ENCODE peak calls at places on chromosomes 13 and 19, in ten cellular contexts. One of them, this sample, is unnamed.

GRCh38 chr19:1856345-1856697 is 7.1 kb downstream of the KLF16 start:
- DNase-seq in AG09309: no peak
- DNase-seq in mucosa of descending colon: no peak
- DNase-seq in tibial artery: no peak
- DNase-seq in lower leg skin: no peak
- DNase-seq in fibroblast of pulmonary artery: no peak
- DNase-seq in GM23338: no peak
- DNase-seq in lung: no peak
- DNase-seq in left ventricle myocardium inferior: no peak
- DNase-seq in breast epithelium: no peak
- DNase-seq in this sample: no peak

GRCh38 chr19:40465025-40465780 is at the start of gene BLVRB:
- DNase-seq in AG09309: peak
- DNase-seq in mucosa of descending colon: no peak
- DNase-seq in tibial artery: peak
- DNase-seq in lower leg skin: peak
- DNase-seq in fibroblast of pulmonary artery: peak
- DNase-seq in GM23338: peak
- DNase-seq in lung: no peak
- DNase-seq in left ventricle myocardium inferior: no peak
- DNase-seq in breast epithelium: no peak
- DNase-seq in this sample: peak

GRCh38 chr13:100301418-100301817 is 212.5 kb downstream of the PCCA start:
- DNase-seq in AG09309: no peak
- DNase-seq in mucosa of descending colon: no peak
- DNase-seq in tibial artery: no peak
- DNase-seq in lower leg skin: no peak
- DNase-seq in fibroblast of pulmonary artery: peak
- DNase-seq in GM23338: no peak
- DNase-seq in lung: no peak
- DNase-seq in left ventricle myocardium inferior: no peak
- DNase-seq in breast epithelium: no peak
- DNase-seq in this sample: no peak

GRCh38 chr13:110116072-110116487 is 190.9 kb downstream of the COL4A1 start:
- DNase-seq in AG09309: no peak
- DNase-seq in mucosa of descending colon: peak
- DNase-seq in tibial artery: peak
- DNase-seq in lower leg skin: peak
- DNase-seq in fibroblast of pulmonary artery: peak
- DNase-seq in GM23338: peak
- DNase-seq in lung: peak
- DNase-seq in left ventricle myocardium inferior: peak
- DNase-seq in breast epithelium: no peak
- DNase-seq in this sample: peak

GRCh38 chr19:57466489-57466888 is 9.5 kb upstream of the VN1R1 start:
- DNase-seq in AG09309: no peak
- DNase-seq in mucosa of descending colon: no peak
- DNase-seq in tibial artery: no peak
- DNase-seq in lower leg skin: no peak
- DNase-seq in fibroblast of pulmonary artery: no peak
- DNase-seq in GM23338: no peak
- DNase-seq in lung: no peak
- DNase-seq in left ventricle myocardium inferior: peak
- DNase-seq in breast epithelium: no peak
- DNase-seq in this sample: no peak

GRCh38 chr13:38582133-38582532 is 104.7 kb upstream of the FREM2 start:
- DNase-seq in AG09309: no peak
- DNase-seq in mucosa of descending colon: peak
- DNase-seq in tibial artery: no peak
- DNase-seq in lower leg skin: no peak
- DNase-seq in fibroblast of pulmonary artery: peak
- DNase-seq in GM23338: peak
- DNase-seq in lung: no peak
- DNase-seq in left ventricle myocardium inferior: no peak
- DNase-seq in breast epithelium: no peak
- DNase-seq in this sample: peak

GRCh38 chr19:40588110-40588854 is 11.6 kb downstream of the SHKBP1 start:
- DNase-seq in AG09309: no peak
- DNase-seq in mucosa of descending colon: no peak
- DNase-seq in tibial artery: no peak
- DNase-seq in lower leg skin: no peak
- DNase-seq in fibroblast of pulmonary artery: no peak
- DNase-seq in GM23338: no peak
- DNase-seq in lung: no peak
- DNase-seq in left ventricle myocardium inferior: no peak
- DNase-seq in breast epithelium: no peak
- DNase-seq in this sample: no peak

GRCh38 chr13:110308377-110309158 is 1.5 kb downstream of the COL4A2 start:
- DNase-seq in AG09309: no peak
- DNase-seq in mucosa of descending colon: peak
- DNase-seq in tibial artery: no peak
- DNase-seq in lower leg skin: no peak
- DNase-seq in fibroblast of pulmonary artery: peak
- DNase-seq in GM23338: peak
- DNase-seq in lung: no peak
- DNase-seq in left ventricle myocardium inferior: no peak
- DNase-seq in breast epithelium: no peak
- DNase-seq in this sample: peak

DNA sequence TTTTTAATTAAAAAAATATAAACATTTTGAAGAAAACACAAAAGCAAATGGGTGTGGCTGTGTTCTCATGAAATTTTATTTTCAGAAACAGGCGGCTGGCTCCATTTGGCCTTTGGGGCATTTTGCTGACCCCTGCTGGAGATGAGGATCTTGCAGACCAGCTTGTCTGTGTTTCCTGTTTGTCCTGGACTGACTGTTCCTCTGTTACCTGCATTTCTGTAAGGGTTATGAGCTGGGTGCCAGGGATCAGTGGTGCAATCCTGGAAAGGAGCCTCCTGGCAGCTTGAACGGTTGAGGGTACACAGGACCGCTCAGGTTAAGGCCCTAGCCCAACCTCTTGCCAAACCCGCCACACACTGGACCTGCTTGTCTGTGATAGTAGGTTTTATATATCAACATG is 49.9 kb downstream of the ZNF787 start:
- DNase-seq in AG09309: no peak
- DNase-seq in mucosa of descending colon: no peak
- DNase-seq in tibial artery: no peak
- DNase-seq in lower leg skin: no peak
- DNase-seq in fibroblast of pulmonary artery: no peak
- DNase-seq in GM23338: peak
- DNase-seq in lung: no peak
- DNase-seq in left ventricle myocardium inferior: no peak
- DNase-seq in breast epithelium: no peak
- DNase-seq in this sample: no peak
- TF ChIP-seq CTCF in AG09309: peak
- TF ChIP-seq CTCF in mucosa of descending colon: no peak
- TF ChIP-seq CTCF in tibial artery: no peak
- TF ChIP-seq CTCF in lower leg skin: no peak
- TF ChIP-seq CTCF in fibroblast of pulmonary artery: peak
- TF ChIP-seq CTCF in GM23338: peak
- TF ChIP-seq CTCF in lung: no peak
- TF ChIP-seq CTCF in left ventricle myocardium inferior: peak
- TF ChIP-seq CTCF in breast epithelium: no peak
- TF ChIP-seq CTCF in this sample: peak

DNA sequence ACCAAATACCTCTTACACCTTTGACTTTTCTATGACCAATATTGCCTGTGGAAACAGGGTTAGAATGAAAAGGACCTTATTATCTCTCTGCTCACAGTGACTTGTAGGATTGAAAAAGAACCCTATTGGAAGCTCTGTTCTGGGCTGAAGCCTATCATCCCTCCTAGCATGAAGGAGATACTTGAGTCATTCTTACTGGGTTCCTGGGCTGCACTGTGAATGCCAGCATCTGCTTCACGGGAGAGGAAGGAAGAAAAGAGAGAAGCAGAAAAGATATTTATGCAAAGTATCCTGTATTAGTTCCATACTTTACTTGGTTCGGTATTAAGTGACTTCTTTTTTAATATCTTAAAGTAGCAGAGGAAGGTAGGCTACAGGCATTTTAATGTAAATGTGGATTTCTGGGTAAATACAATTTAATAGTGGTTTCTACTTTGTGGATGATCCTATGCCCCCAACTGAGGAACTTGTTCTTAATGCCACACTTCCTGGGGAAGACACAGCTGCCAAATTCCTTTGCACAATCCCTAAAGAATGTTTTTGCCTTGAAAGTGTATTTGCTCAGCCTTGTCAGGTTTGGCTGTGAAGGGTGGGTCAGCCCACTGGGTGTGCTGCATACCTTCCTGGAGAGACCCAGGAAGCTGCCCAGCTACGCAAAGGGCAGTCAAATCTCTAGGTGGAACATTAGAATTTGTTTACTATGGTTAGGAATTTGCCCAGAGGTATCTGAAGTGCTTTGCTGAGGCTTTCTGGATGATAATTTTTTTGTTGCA is 13.7 kb upstream of the SCEL start:
- DNase-seq in AG09309: no peak
- DNase-seq in mucosa of descending colon: no peak
- DNase-seq in tibial artery: no peak
- DNase-seq in lower leg skin: no peak
- DNase-seq in fibroblast of pulmonary artery: peak
- DNase-seq in GM23338: peak
- DNase-seq in lung: peak
- DNase-seq in left ventricle myocardium inferior: no peak
- DNase-seq in breast epithelium: no peak
- DNase-seq in this sample: peak
- H3K4me3 ChIP-seq in AG09309: no peak
- H3K4me3 ChIP-seq in mucosa of descending colon: no peak
- H3K4me3 ChIP-seq in tibial artery: no peak
- H3K4me3 ChIP-seq in lower leg skin: no peak
- H3K4me3 ChIP-seq in fibroblast of pulmonary artery: no peak
- H3K4me3 ChIP-seq in GM23338: no peak
- H3K4me3 ChIP-seq in lung: no peak
- H3K4me3 ChIP-seq in left ventricle myocardium inferior: no peak
- H3K4me3 ChIP-seq in breast epithelium: no peak
- H3K4me3 ChIP-seq in this sample: no peak

GRCh38 chr13:44574466-44574855 is 1.7 kb downstream of the TSC22D1 start:
- DNase-seq in AG09309: no peak
- DNase-seq in mucosa of descending colon: no peak
- DNase-seq in tibial artery: no peak
- DNase-seq in lower leg skin: no peak
- DNase-seq in fibroblast of pulmonary artery: no peak
- DNase-seq in GM23338: no peak
- DNase-seq in lung: no peak
- DNase-seq in left ventricle myocardium inferior: no peak
- DNase-seq in breast epithelium: no peak
- DNase-seq in this sample: no peak

GRCh38 chr13:44575741-44576395 is at the start of gene TSC22D1:
- DNase-seq in AG09309: peak
- DNase-seq in mucosa of descending colon: peak
- DNase-seq in tibial artery: peak
- DNase-seq in lower leg skin: peak
- DNase-seq in fibroblast of pulmonary artery: peak
- DNase-seq in GM23338: peak
- DNase-seq in lung: peak
- DNase-seq in left ventricle myocardium inferior: peak
- DNase-seq in breast epithelium: no peak
- DNase-seq in this sample: peak

GRCh38 chr13:44573790-44574465 is 2.2 kb downstream of the TSC22D1 start:
- DNase-seq in AG09309: peak
- DNase-seq in mucosa of descending colon: peak
- DNase-seq in tibial artery: no peak
- DNase-seq in lower leg skin: no peak
- DNase-seq in fibroblast of pulmonary artery: peak
- DNase-seq in GM23338: peak
- DNase-seq in lung: no peak
- DNase-seq in left ventricle myocardium inferior: no peak
- DNase-seq in breast epithelium: no peak
- DNase-seq in this sample: peak

GRCh38 chr13:44575035-44575434 is 1.1 kb downstream of the TSC22D1 start:
- DNase-seq in AG09309: no peak
- DNase-seq in mucosa of descending colon: no peak
- DNase-seq in tibial artery: no peak
- DNase-seq in lower leg skin: no peak
- DNase-seq in fibroblast of pulmonary artery: no peak
- DNase-seq in GM23338: no peak
- DNase-seq in lung: no peak
- DNase-seq in left ventricle myocardium inferior: no peak
- DNase-seq in breast epithelium: no peak
- DNase-seq in this sample: no peak

DNA sequence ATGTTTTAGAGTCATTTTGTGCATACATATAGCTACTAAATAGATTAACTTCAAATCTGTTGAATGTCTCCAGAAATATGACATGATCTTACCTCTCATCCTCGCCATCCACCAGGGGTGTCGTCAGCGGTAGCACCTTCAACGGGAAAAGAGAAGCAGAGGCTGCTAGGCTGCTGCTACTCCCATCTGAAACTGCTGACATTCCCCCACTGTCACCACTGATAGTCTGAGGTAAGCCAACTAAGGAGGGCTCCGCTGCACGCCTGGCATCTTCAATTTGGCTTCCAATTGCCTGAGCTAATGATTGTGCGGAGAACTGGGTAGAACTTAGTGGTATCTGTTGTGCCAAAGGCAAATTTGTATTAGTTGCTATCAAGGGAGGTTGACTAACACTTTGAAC is 3.1 kb downstream of the TSC22D1 start:
- DNase-seq in AG09309: no peak
- DNase-seq in mucosa of descending colon: no peak
- DNase-seq in tibial artery: no peak
- DNase-seq in lower leg skin: no peak
- DNase-seq in fibroblast of pulmonary artery: no peak
- DNase-seq in GM23338: peak
- DNase-seq in lung: no peak
- DNase-seq in left ventricle myocardium inferior: no peak
- DNase-seq in breast epithelium: no peak
- DNase-seq in this sample: no peak
- TF ChIP-seq CTCF in AG09309: no peak
- TF ChIP-seq CTCF in mucosa of descending colon: no peak
- TF ChIP-seq CTCF in tibial artery: no peak
- TF ChIP-seq CTCF in lower leg skin: no peak
- TF ChIP-seq CTCF in fibroblast of pulmonary artery: no peak
- TF ChIP-seq CTCF in GM23338: peak
- TF ChIP-seq CTCF in lung: no peak
- TF ChIP-seq CTCF in left ventricle myocardium inferior: no peak
- TF ChIP-seq CTCF in breast epithelium: no peak
- TF ChIP-seq CTCF in this sample: no peak

GRCh38 chr19:3131168-3131567 is 4.7 kb upstream of the GNA15 start:
- DNase-seq in AG09309: no peak
- DNase-seq in mucosa of descending colon: no peak
- DNase-seq in tibial artery: no peak
- DNase-seq in lower leg skin: no peak
- DNase-seq in fibroblast of pulmonary artery: no peak
- DNase-seq in GM23338: no peak
- DNase-seq in lung: no peak
- DNase-seq in left ventricle myocardium inferior: no peak
- DNase-seq in breast epithelium: no peak
- DNase-seq in this sample: no peak

GRCh38 chr19:3135961-3136683 is at the start of gene GNA15:
- DNase-seq in AG09309: no peak
- DNase-seq in mucosa of descending colon: peak
- DNase-seq in tibial artery: no peak
- DNase-seq in lower leg skin: no peak
- DNase-seq in fibroblast of pulmonary artery: no peak
- DNase-seq in GM23338: no peak
- DNase-seq in lung: peak
- DNase-seq in left ventricle myocardium inferior: no peak
- DNase-seq in breast epithelium: peak
- DNase-seq in this sample: no peak

GRCh38 chr19:3136684-3137055 is 837 bp downstream of the GNA15 start:
- DNase-seq in AG09309: no peak
- DNase-seq in mucosa of descending colon: no peak
- DNase-seq in tibial artery: no peak
- DNase-seq in lower leg skin: no peak
- DNase-seq in fibroblast of pulmonary artery: no peak
- DNase-seq in GM23338: no peak
- DNase-seq in lung: no peak
- DNase-seq in left ventricle myocardium inferior: no peak
- DNase-seq in breast epithelium: no peak
- DNase-seq in this sample: no peak

GRCh38 chr19:3133793-3134116 is 2.1 kb upstream of the GNA15 start:
- DNase-seq in AG09309: no peak
- DNase-seq in mucosa of descending colon: no peak
- DNase-seq in tibial artery: no peak
- DNase-seq in lower leg skin: no peak
- DNase-seq in fibroblast of pulmonary artery: no peak
- DNase-seq in GM23338: no peak
- DNase-seq in lung: no peak
- DNase-seq in left ventricle myocardium inferior: no peak
- DNase-seq in breast epithelium: no peak
- DNase-seq in this sample: no peak

GRCh38 chr19:3132971-3133792 is 2.7 kb upstream of the GNA15 start:
- DNase-seq in AG09309: peak
- DNase-seq in mucosa of descending colon: peak
- DNase-seq in tibial artery: peak
- DNase-seq in lower leg skin: peak
- DNase-seq in fibroblast of pulmonary artery: peak
- DNase-seq in GM23338: no peak
- DNase-seq in lung: no peak
- DNase-seq in left ventricle myocardium inferior: no peak
- DNase-seq in breast epithelium: no peak
- DNase-seq in this sample: peak
- H3K4me3 ChIP-seq in AG09309: no peak
- H3K4me3 ChIP-seq in mucosa of descending colon: no peak
- H3K4me3 ChIP-seq in tibial artery: no peak
- H3K4me3 ChIP-seq in lower leg skin: no peak
- H3K4me3 ChIP-seq in fibroblast of pulmonary artery: no peak
- H3K4me3 ChIP-seq in GM23338: no peak
- H3K4me3 ChIP-seq in lung: no peak
- H3K4me3 ChIP-seq in left ventricle myocardium inferior: no peak
- H3K4me3 ChIP-seq in breast epithelium: peak
- H3K4me3 ChIP-seq in this sample: peak

This sample was measured in AG10803.